ENCODE peak calls at places on chromosomes 13 and 19, in four cellular contexts. T is EH; O is stimulated activated CD4-positive, alpha-beta T cell treated with anti-CD3 and anti-CD28 coated beads, Interleukin-2, amount 100 ng/mL, for 24 hours; Z is ELF-1. R is an unnamed sample.

GRCh38 chr13:112588490-112589297 is 741 bp upstream of the TUBGCP3 start:
- DNase-seq in T (no peak), O (no peak), Z (no peak), R (no peak)

GRCh38 chr19:56139847-56140582 is 1.1 kb upstream of the ZNF444 start:
- DNase-seq in T (no peak), O (no peak), Z (no peak), R (no peak)

GRCh38 chr13:79966039-79966438 is 374.9 kb downstream of the SPRY2 start:
- DNase-seq in T (peak), O (no peak), Z (no peak), R (no peak)

GRCh38 chr13:34627499-34627898 is 314.6 kb upstream of the NBEA start:
- DNase-seq in T (no peak), O (no peak), Z (peak), R (no peak)

GRCh38 chr19:51529301-51529700 is 2.2 kb downstream of the SIGLEC6 start:
- DNase-seq in T (no peak), O (no peak), Z (no peak), R (no peak)

GRCh38 chr13:21106089-21106488 is 44.7 kb upstream of the LATS2 start:
- DNase-seq in T (peak), O (no peak), Z (no peak), R (no peak)

GRCh38 chr19:39181500-39182173 is 15.1 kb upstream of the NCCRP1 start:
- DNase-seq in T (no peak), O (no peak), Z (no peak), R (no peak)

GRCh38 chr13:98004107-98004506 is 50.6 kb downstream of the IPO5 start:
- DNase-seq in T (peak), O (no peak), Z (no peak), R (no peak)

GRCh38 chr19:34230833-34231232 is 23.5 kb upstream of the GARRE1 start:
- DNase-seq in T (no peak), O (no peak), Z (no peak), R (no peak)

GRCh38 chr19:39218230-39219007 is 14.4 kb upstream of the SYCN start:
- DNase-seq in T (no peak), O (no peak), Z (no peak), R (no peak)

GRCh38 chr13:46523972-46524737 is 28.8 kb upstream of the LRCH1 start:
- DNase-seq in T (no peak), O (no peak), Z (no peak), R (no peak)

GRCh38 chr19:32469796-32470195 is 64.2 kb downstream of the DPY19L3 start:
- DNase-seq in T (no peak), O (no peak), Z (no peak), R (no peak)

GRCh38 chr13:99686157-99686572 is 184.9 kb downstream of the TM9SF2 start:
- DNase-seq in T (peak), O (no peak), Z (peak), R (no peak)

GRCh38 chr19:40571005-40571318 is 5.7 kb upstream of the SHKBP1 start:
- DNase-seq in T (no peak), O (no peak), Z (no peak), R (no peak)

GRCh38 chr19:35030257-35031071 is at the start of gene SCN1B:
- DNase-seq in T (peak), O (peak), Z (peak), R (peak)

GRCh38 chr19:35155441-35155840 is 906 bp downstream of the FXYD5 start:
- DNase-seq in T (no peak), O (peak), Z (no peak), R (no peak)

GRCh38 chr13:102872131-102872530 is 26.3 kb downstream of the ERCC5 start:
- DNase-seq in T (no peak), O (no peak), Z (no peak), R (no peak)

GRCh38 chr19:29499921-29500590 is 25.7 kb upstream of the VSTM2B start:
- DNase-seq in T (no peak), O (no peak), Z (no peak), R (no peak)

GRCh38 chr19:50512999-50513745 is 541 bp downstream of the ASPDH start:
- DNase-seq in T (no peak), O (no peak), Z (no peak), R (no peak)

GRCh38 chr13:110702591-110703526 is 3.1 kb downstream of the CARS2 start:
- DNase-seq in T (peak), O (no peak), Z (no peak), R (no peak)

GRCh38 chr19:54489766-54490165 is 12.9 kb upstream of the LAIR2 start:
- DNase-seq in T (no peak), O (no peak), Z (no peak), R (no peak)

GRCh38 chr13:60620611-60621395 is 223.8 kb downstream of the TDRD3 start:
- DNase-seq in T (no peak), O (no peak), Z (no peak), R (no peak)

GRCh38 chr13:99958402-99959126 is 13.0 kb downstream of the ZIC5 start:
- DNase-seq in T (no peak), O (no peak), Z (peak), R (no peak)

GRCh38 chr13:98653471-98653985 is 76.6 kb upstream of the STK24 start:
- DNase-seq in T (peak), O (peak), Z (peak), R (peak)

GRCh38 chr19:4969772-4970531 is 1.0 kb downstream of the KDM4B start:
- DNase-seq in T (peak), O (peak), Z (no peak), R (peak)

GRCh38 chr19:41218615-41219507 is at the start of gene AXL:
- DNase-seq in T (peak), O (no peak), Z (peak), R (no peak)

GRCh38 chr13:48118025-48118424 is 23.1 kb upstream of the MED4 start:
- DNase-seq in T (no peak), O (no peak), Z (no peak), R (no peak)

GRCh38 chr13:29707876-29708543 is 112.5 kb upstream of the SLC7A1 start:
- DNase-seq in T (peak), O (peak), Z (peak), R (peak)

GRCh38 chr19:39413269-39413902 is 917 bp downstream of the PLEKHG2 start:
- DNase-seq in T (peak), O (no peak), Z (no peak), R (peak)

R was measured in CD4-positive, alpha-beta memory T cell.